ENCODE peak calls at places on chromosomes 1 and 21, in six cellular contexts. P is GM20000, K is fibroblast of mammary gland, C is nephron progenitor cell, X is heart left ventricle, E is left ventricle myocardium inferior. Z is an unnamed sample.

GRCh38 chr1:173112129-173112528 is 61.4 kb upstream of the TNFSF18 start:
- DNase-seq in X (no peak), K (peak), P (peak), C (no peak), E (no peak), Z (no peak)

GRCh38 chr1:206508956-206509355 is 1.6 kb downstream of the RASSF5 start:
- DNase-seq in P (no peak), X (peak), K (peak), E (no peak), C (no peak), Z (no peak)

GRCh38 chr21:33584455-33584854 is 4.0 kb downstream of the DONSON start:
- DNase-seq in C (no peak), K (no peak), X (no peak), P (no peak), E (no peak), Z (no peak)

GRCh38 chr1:185170291-185170848 is 13.4 kb downstream of the SWT1 start:
- DNase-seq in C (peak), P (peak), E (no peak), K (peak), X (no peak), Z (no peak)

GRCh38 chr1:222768592-222768991 is 31.6 kb downstream of the FAM177B start:
- DNase-seq in E (no peak), P (no peak), C (no peak), K (no peak), X (no peak), Z (no peak)

GRCh38 chr1:61338899-61339298 is 256.5 kb downstream of the NFIA start:
- DNase-seq in P (no peak), C (no peak), E (no peak), K (no peak), X (no peak), Z (no peak)

GRCh38 chr1:76240321-76240720 is 165.8 kb downstream of the ST6GALNAC3 start:
- DNase-seq in K (no peak), X (no peak), C (no peak), P (no peak), E (no peak), Z (no peak)

GRCh38 chr1:218347316-218347712 is 2.2 kb downstream of the TGFB2 start:
- DNase-seq in C (peak), K (no peak), P (no peak), X (no peak), E (no peak), Z (no peak)

DNA sequence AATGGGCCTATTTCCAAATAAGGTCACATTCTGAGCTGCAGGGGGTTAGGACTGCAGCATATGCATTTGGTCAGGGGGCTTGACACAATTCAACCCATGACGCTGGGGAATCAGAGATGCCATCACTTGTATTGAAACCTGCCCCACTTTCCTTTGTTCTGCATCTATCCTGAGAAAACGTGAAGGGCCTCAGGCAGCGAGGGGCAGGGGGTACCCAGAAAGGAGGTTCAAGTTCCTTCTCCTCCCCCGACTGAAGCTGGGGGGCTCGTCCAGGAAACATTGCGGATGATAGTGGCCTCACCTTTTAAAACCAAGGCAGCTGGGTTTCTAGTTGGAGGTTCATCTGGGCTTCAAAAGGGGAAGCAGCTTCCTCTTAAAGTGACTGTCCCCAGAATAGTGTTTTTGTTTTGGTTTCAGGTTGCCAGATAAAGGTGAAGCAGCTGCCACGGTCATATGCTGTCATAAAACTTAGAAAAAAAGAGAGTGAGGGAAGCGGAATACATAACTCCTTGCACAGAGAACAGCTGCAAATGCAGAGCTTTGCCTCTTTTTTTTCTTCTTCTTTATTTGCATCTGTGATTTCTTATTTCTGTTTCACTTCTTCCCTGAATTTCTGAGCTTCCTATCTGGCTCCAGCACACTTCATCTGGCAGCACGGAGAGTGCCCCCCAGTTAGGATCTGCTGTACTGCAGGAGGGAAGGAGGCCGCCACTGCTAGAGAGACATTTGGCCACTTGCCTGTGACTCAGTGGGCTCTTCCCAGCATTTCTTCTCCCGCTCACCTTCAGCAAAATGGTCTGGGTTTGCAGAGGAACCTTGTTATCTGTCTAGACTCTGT is 142.0 kb downstream of the AJAP1 start:
- DNase-seq in P (peak), E (no peak), C (no peak), X (no peak), K (no peak), Z (no peak)
- TF ChIP-seq CTCF in P (no peak), E (no peak), C (no peak), X (no peak), K (no peak), Z (no peak)

GRCh38 chr1:145827966-145828365 is 4.0 kb downstream of the POLR3C start:
- DNase-seq in P (no peak), K (no peak), E (no peak), X (no peak), C (no peak), Z (no peak)

GRCh38 chr1:145823565-145824498 is at the start of the genes POLR3C and RNF115:
- DNase-seq in P (peak), C (peak), K (peak), E (peak), X (peak), Z (peak)

GRCh38 chr1:145828368-145829016 is 4.5 kb downstream of the POLR3C start:
- DNase-seq in P (peak), E (no peak), K (no peak), C (no peak), X (no peak), Z (no peak)

GRCh38 chr1:145824499-145824842 is 471 bp downstream of the POLR3C start:
- DNase-seq in C (no peak), K (no peak), P (no peak), E (no peak), X (no peak), Z (no peak)

DNA sequence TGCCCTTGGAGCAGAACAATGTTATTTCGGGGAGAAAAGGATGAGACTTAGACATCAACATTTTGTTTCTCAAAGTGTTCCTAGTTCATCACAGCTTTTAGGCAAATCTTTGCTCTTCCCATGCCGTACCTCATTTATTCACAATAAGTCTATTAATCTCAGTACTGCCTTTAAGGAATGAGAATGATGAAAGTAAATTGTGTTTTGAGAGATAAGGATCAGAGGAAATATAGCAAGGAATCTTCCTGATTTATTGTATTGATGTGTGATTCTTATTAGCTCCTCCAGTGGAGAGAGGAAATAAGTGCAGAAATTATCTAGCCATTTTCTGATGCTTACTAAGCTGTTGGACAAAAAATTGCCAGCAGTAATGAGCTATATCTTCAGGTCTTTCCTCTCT is 2.0 kb downstream of the POLR3C start:
- DNase-seq in C (no peak), X (no peak), P (no peak), K (no peak), E (no peak), Z (no peak)
- TF ChIP-seq CTCF in C (no peak), X (no peak), P (no peak), K (peak), E (no peak), Z (no peak)

DNA sequence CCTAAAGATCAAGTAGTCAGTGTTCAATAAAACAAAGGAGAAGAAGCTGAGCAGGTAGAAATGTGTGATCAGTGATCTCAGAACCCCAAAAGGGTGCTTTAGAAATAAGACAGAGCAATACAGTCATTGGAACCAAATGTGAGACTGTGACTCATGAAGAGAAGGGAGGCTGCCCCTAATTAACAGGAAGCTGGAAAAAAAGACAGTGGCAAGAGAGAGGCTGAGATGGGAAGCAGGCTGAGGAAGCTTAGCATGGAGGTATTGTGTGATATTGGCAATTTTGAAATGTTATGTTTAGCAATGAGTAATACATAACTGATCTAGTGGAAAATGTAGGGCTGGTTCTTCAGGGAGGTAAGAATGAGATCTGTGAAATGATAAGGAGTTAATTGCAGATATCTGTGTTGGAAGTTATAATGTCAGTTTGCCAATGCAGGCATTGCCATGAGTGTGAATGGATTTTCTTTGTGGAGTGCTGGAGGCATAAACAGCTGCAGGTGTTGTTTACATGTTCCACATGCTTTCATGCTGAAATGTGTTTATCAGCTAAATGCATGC is 90.6 kb upstream of the CACNA1E start:
- DNase-seq in E (no peak), C (no peak), K (peak), P (no peak), X (no peak), Z (no peak)
- TF ChIP-seq CTCF in E (no peak), C (no peak), K (no peak), P (no peak), X (no peak), Z (no peak)

DNA sequence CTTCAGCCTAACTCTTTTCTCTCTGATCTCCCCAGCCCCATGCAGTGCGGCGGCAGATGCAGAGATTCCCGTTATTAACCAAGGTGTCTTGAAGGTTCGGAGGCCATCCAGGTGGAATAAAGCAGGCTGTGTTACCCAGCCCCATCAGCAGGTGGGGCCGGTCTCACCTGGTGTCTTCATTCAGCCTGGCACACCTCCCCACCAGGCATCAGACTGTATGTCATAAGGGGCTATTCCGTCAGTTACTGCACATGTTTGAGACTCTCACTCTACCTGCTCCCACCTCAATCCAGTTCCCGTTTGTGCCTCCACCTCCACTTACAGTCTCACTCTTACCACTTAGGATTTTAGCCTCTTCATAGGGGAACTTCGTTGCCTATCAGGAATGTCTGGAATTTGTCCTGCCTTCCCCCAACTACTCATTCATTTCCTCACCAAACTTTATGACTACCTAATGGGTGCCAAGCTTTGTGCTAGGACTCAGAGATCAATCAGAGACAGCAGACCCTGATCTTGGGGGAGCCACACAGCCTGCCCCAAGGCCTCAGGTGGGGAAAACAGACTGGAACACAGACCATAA is 170.2 kb downstream of the PLPP3 start:
- DNase-seq in K (no peak), P (peak), E (peak), C (no peak), X (peak), Z (peak)
- TF ChIP-seq CTCF in K (peak), P (peak), E (peak), C (no peak), X (peak), Z (no peak)

GRCh38 chr1:7560128-7560527 is 211.0 kb upstream of the VAMP3 start:
- DNase-seq in E (no peak), C (no peak), X (no peak), P (no peak), K (no peak), Z (no peak)

GRCh38 chr1:7561331-7561921 is 209.7 kb upstream of the VAMP3 start:
- DNase-seq in E (no peak), C (peak), K (peak), X (no peak), P (no peak), Z (no peak)

GRCh38 chr1:7558921-7559869 is 211.9 kb upstream of the VAMP3 start:
- DNase-seq in X (peak), K (no peak), P (no peak), E (no peak), C (no peak), Z (no peak)

GRCh38 chr1:7561936-7562728 is 209.0 kb upstream of the VAMP3 start:
- DNase-seq in C (no peak), E (no peak), K (no peak), P (no peak), X (no peak), Z (no peak)

GRCh38 chr1:7560601-7561181 is 210.4 kb upstream of the VAMP3 start:
- DNase-seq in K (no peak), P (no peak), X (peak), C (no peak), E (no peak), Z (no peak)
- TF ChIP-seq CTCF in K (no peak), P (no peak), X (no peak), C (no peak), E (no peak), Z (no peak)

DNA sequence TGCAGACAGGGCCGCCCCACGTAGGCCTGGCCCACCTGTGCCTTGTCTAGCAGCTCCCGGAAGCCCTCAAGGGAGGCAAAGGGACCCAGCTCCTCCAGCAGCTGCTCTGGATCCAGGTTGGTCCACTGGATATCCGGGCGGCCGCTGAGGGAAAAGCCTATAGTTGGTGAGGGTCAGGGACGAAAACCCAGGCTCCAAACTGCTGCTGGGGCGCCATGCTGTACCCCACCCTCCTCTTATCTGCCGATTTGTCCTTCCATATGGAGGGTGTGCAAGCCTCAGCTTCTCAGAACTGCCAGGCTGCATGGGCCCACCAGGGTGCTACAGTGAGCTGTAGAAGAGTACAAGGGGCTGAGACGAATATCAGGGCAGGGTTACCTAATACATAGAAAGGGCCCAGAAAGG is 12.2 kb downstream of the PTCH2 start:
- DNase-seq in X (peak), K (no peak), C (no peak), P (no peak), E (no peak), Z (no peak)
- TF ChIP-seq CTCF in X (no peak), K (no peak), C (no peak), P (no peak), E (no peak), Z (no peak)

DNA sequence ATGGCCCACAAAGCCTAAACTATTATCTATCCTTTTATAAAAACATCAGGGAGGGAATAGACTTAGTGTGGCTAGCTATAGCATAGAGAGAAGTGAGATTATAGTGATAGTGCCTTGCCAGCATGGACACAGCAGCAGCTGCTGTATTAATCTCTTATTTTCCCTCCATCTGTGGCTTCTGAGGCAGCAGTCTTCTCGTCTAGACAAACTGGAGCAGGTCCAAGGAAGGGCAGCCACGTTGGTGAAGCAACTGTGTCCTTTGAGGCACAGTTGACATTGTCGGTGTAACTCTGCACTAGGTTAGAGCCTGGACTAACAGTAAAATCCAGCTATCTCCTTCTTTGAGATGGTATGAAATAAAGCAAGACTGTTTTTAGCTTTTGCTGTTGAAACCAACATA is 131.3 kb downstream of the CACHD1 start:
- DNase-seq in E (no peak), P (no peak), X (no peak), K (no peak), C (no peak), Z (no peak)
- TF ChIP-seq CTCF in E (no peak), P (no peak), X (no peak), K (no peak), C (no peak), Z (no peak)

GRCh38 chr1:203346060-203346754 is 4.7 kb downstream of the FMOD start:
- DNase-seq in K (no peak), X (no peak), C (no peak), P (no peak), E (no peak), Z (no peak)
- TF ChIP-seq CTCF in K (no peak), X (peak), C (no peak), P (no peak), E (peak), Z (no peak)

GRCh38 chr1:29964718-29965533 is 728.6 kb downstream of the PTPRU start:
- DNase-seq in E (no peak), C (no peak), K (no peak), P (no peak), X (no peak), Z (no peak)
- TF ChIP-seq CTCF in E (no peak), C (no peak), K (no peak), P (no peak), X (no peak), Z (no peak)

DNA sequence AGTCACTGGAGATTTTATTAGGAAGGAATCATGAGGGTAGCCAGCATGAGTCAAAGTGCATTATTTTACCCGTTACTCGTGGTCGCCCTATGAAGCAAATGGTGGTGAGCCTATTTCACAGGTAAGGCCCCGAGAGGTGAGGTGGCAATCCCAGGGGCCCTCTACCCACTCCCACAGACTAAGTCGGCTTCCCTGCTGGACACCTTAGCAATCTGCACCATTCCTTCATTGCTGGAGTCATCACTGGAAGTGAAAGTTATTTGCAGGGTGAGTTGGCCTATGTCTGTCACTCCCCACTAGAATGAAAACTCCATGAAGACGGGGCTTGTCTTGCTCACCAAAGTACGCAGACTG is 52.7 kb downstream of the TOMM20 start:
- DNase-seq in C (no peak), K (no peak), E (no peak), P (no peak), X (no peak), Z (no peak)
- TF ChIP-seq CTCF in C (no peak), K (no peak), E (peak), P (no peak), X (no peak), Z (no peak)